ENCODE peak calls at places on chromosomes 12 and 14, in nine cellular contexts. G, S, L, V, P, Q, I, F and R are unnamed samples.

GRCh38 chr14:29042546-29042945 is 276.0 kb downstream of the FOXG1 start:
- DNase-seq in F (no peak), V (no peak), G (no peak), I (no peak), P (no peak), L (no peak), Q (no peak), S (no peak), R (no peak)

GRCh38 chr14:61479746-61480502 is 158.5 kb downstream of the PRKCH start:
- DNase-seq in S (no peak), I (no peak), G (no peak), L (no peak), V (no peak), Q (no peak), F (no peak), P (no peak), R (no peak)

GRCh38 chr14:101474563-101475467 is 86.5 kb upstream of the DIO3 start:
- DNase-seq in L (no peak), F (no peak), S (no peak), G (peak), Q (no peak), P (peak), I (no peak), V (no peak), R (no peak)

GRCh38 chr12:132904718-132905328 is 17.4 kb upstream of the CHFR start:
- DNase-seq in L (peak), F (peak), I (no peak), S (peak), G (peak), Q (peak), V (peak), P (peak), R (peak)

GRCh38 chr14:43449291-43449690 is 1057.8 kb downstream of the FSCB start:
- DNase-seq in G (no peak), P (no peak), V (no peak), I (no peak), S (no peak), F (no peak), Q (no peak), L (no peak), R (no peak)

GRCh38 chr12:71840226-71840847 is 778 bp downstream of the TBC1D15 start:
- DNase-seq in L (no peak), V (no peak), S (peak), Q (no peak), F (peak), I (no peak), G (no peak), P (no peak), R (no peak)

GRCh38 chr12:106919910-106920544 is 35.7 kb upstream of the TMEM263 start:
- DNase-seq in V (peak), Q (peak), S (no peak), L (no peak), I (no peak), G (no peak), P (no peak), F (no peak), R (peak)

GRCh38 chr12:96187675-96188355 is 6.4 kb upstream of the ELK3 start:
- DNase-seq in S (no peak), L (no peak), I (no peak), G (no peak), F (no peak), P (no peak), V (no peak), Q (no peak), R (no peak)

GRCh38 chr12:6647083-6647604 is at the start of gene ACRBP:
- DNase-seq in I (peak), S (no peak), L (no peak), G (peak), V (no peak), F (peak), P (peak), Q (peak), R (no peak)

GRCh38 chr12:28253175-28253641 is 63.0 kb downstream of the CCDC91 start:
- DNase-seq in I (no peak), S (no peak), V (peak), Q (no peak), P (no peak), F (peak), G (no peak), L (peak), R (peak)

GRCh38 chr14:105470812-105471771 is 3.5 kb upstream of the CRIP2 start:
- DNase-seq in F (no peak), V (no peak), G (peak), I (no peak), Q (no peak), P (no peak), S (no peak), L (no peak), R (no peak)

GRCh38 chr12:68439368-68440045 is 107.3 kb upstream of the MDM1 start:
- DNase-seq in G (no peak), V (no peak), Q (no peak), I (no peak), P (no peak), S (no peak), L (no peak), F (no peak), R (no peak)

GRCh38 chr14:60724080-60724618 is at the start of gene SIX4:
- DNase-seq in I (peak), L (no peak), S (no peak), F (peak), P (peak), Q (no peak), V (no peak), G (peak), R (no peak)

GRCh38 chr12:82099216-82099615 is 259.0 kb downstream of the CCDC59 start:
- DNase-seq in V (no peak), L (no peak), G (no peak), S (no peak), Q (no peak), F (no peak), I (peak), P (no peak), R (no peak)

GRCh38 chr12:49777800-49778748 is 36.7 kb downstream of the TMBIM6 start:
- DNase-seq in Q (no peak), G (no peak), V (peak), I (no peak), F (peak), L (peak), S (peak), P (no peak), R (peak)

GRCh38 chr12:49367381-49368239 is at the start of gene SPATS2:
- DNase-seq in V (no peak), L (no peak), P (peak), F (no peak), Q (no peak), I (no peak), G (peak), S (no peak), R (peak)

GRCh38 chr12:115398311-115398781 is 714.4 kb upstream of the TBX3 start:
- DNase-seq in F (no peak), G (no peak), S (no peak), V (no peak), I (no peak), L (no peak), P (no peak), Q (no peak), R (no peak)

GRCh38 chr12:45304514-45305178 is 88.8 kb downstream of the ANO6 start:
- DNase-seq in L (no peak), V (no peak), F (no peak), Q (peak), G (no peak), I (no peak), P (no peak), S (no peak), R (no peak)

GRCh38 chr12:124910561-124911478 is 3.6 kb downstream of the UBC start:
- DNase-seq in V (no peak), P (no peak), F (no peak), S (no peak), I (no peak), Q (no peak), G (no peak), L (no peak), R (no peak)

GRCh38 chr12:3538691-3539030 is 47.7 kb downstream of the PRMT8 start:
- DNase-seq in G (no peak), S (no peak), L (no peak), I (no peak), F (no peak), Q (no peak), V (no peak), P (no peak), R (no peak)

GRCh38 chr14:41604793-41605534 is 1.7 kb upstream of the LRFN5 start:
- DNase-seq in V (no peak), Q (peak), L (no peak), G (no peak), S (no peak), I (no peak), P (peak), F (no peak), R (no peak)

GRCh38 chr12:111398530-111398929 is 7.2 kb upstream of the SH2B3 start:
- DNase-seq in L (no peak), I (no peak), P (no peak), F (no peak), G (no peak), Q (no peak), S (no peak), V (no peak), R (no peak)

GRCh38 chr12:109720152-109720855 is 6.7 kb downstream of the FAM222A start:
- DNase-seq in V (no peak), G (no peak), L (no peak), I (no peak), S (no peak), F (no peak), Q (peak), P (no peak), R (no peak)

GRCh38 chr12:116780942-116781341 is 42.8 kb downstream of the RNFT2 start:
- DNase-seq in Q (no peak), G (no peak), F (no peak), I (no peak), V (no peak), P (no peak), L (no peak), S (no peak), R (no peak)